ENCODE peak calls at places on chromosomes 16 and 17, in four cellular contexts. W is T-cell; S is HFFc6; Z is activated CD8-positive, alpha-beta T cell treated with anti-CD3 and anti-CD28 coated beads, Interleukin-2, amount 10 ng/mL, durations not matched to agents 7 days and 5 days. G is an unnamed sample.
A peak's percentile ranks its signal among the peaks of the same experiment; 100 is the strongest.

GRCh38 chr16:48556913-48557351 is 53.0 kb downstream of the N4BP1 start:
- DNase-seq in W (no peak), Z (peak; percentile 34), S (peak; percentile 50), G (peak; percentile 69)

GRCh38 chr16:901715-902601 is 68.8 kb downstream of the LMF1 start:
- DNase-seq in Z (no peak), S (no peak), W (no peak), G (no peak)

GRCh38 chr17:17885029-17885351 is 48.2 kb upstream of the SREBF1 start:
- DNase-seq in S (no peak), W (no peak), Z (no peak), G (no peak)

GRCh38 chr17:48127371-48128051 is 19.9 kb downstream of the SNX11 start:
- DNase-seq in Z (no peak), S (peak; percentile 15), W (no peak), G (peak; percentile 73)

GRCh38 chr17:43169561-43170139 is 1.4 kb upstream of the NBR1 start:
- DNase-seq in Z (peak; percentile 31), S (peak; percentile 32), W (no peak), G (no peak)

GRCh38 chr17:34542700-34543336 is 36.6 kb upstream of the TMEM132E start:
- DNase-seq in Z (peak; percentile 59), W (peak; percentile 38), S (no peak), G (peak; percentile 19)

GRCh38 chr17:71900830-71901229 is 220.0 kb upstream of the SOX9 start:
- DNase-seq in Z (no peak), W (no peak), S (peak; percentile 1), G (peak; percentile 85)

GRCh38 chr17:36814958-36815357 is 122.3 kb upstream of the LHX1 start:
- DNase-seq in W (no peak), Z (no peak), S (no peak), G (no peak)

GRCh38 chr16:425740-426114 is 278 bp downstream of the RAB11FIP3 start:
- DNase-seq in W (no peak), Z (no peak), S (no peak), G (no peak)

GRCh38 chr17:1720856-1721386 is 3.6 kb upstream of the WDR81 start:
- DNase-seq in S (peak; percentile 28), W (peak; percentile 59), Z (peak; percentile 83), G (peak; percentile 52)

GRCh38 chr17:71970312-71970711 is 150.5 kb upstream of the SOX9 start:
- DNase-seq in Z (no peak), W (no peak), S (peak; percentile 7), G (peak; percentile 47)

GRCh38 chr17:64784353-64784798 is 122.3 kb upstream of the SMURF2 start:
- DNase-seq in S (no peak), Z (no peak), W (no peak), G (no peak)

GRCh38 chr17:18070861-18071340 is 16.8 kb upstream of the DRG2 start:
- DNase-seq in Z (peak; percentile 30), S (peak; percentile 30), W (no peak), G (peak; percentile 48)

GRCh38 chr17:60392845-60393702 is 1.1 kb upstream of the USP32 start:
- DNase-seq in W (no peak), Z (peak; percentile 44), S (peak; percentile 18), G (peak; percentile 50)

GRCh38 chr16:7713244-7713643 is 380.6 kb downstream of the RBFOX1 start:
- DNase-seq in S (no peak), Z (no peak), W (no peak), G (no peak)

GRCh38 chr17:1787301-1787902 is 25.5 kb downstream of the SERPINF1 start:
- DNase-seq in S (peak; percentile 93), W (no peak), Z (no peak), G (peak; percentile 96)

G was measured in EL.